ENCODE peak calls at places on chromosomes 12 and 14, in six cellular contexts. D is COR-L47, K is coronary artery, J is AG04450, W is upper lobe of right lung, E is NCI-H1092. H is an unnamed sample.

GRCh38 chr14:31902002-31902401 is 175.1 kb upstream of the ARHGAP5 start:
- DNase-seq in D (no peak), K (no peak), J (no peak), W (no peak), E (no peak), H (no peak)

GRCh38 chr14:105532735-105533141 is 6.4 kb downstream of the TMEM121 start:
- DNase-seq in D (no peak), K (no peak), J (no peak), W (peak; percentile 57), E (no peak), H (no peak)

GRCh38 chr14:104641753-104642539 is 37.4 kb upstream of the TMEM179 start:
- DNase-seq in D (no peak), K (no peak), J (no peak), W (no peak), E (no peak), H (no peak)

GRCh38 chr12:46265102-46265501 is 3.7 kb downstream of the SLC38A1 start:
- DNase-seq in D (no peak), K (no peak), J (no peak), W (no peak), E (no peak), H (no peak)

GRCh38 chr12:109752117-109753053 is 38.8 kb downstream of the FAM222A start:
- DNase-seq in D (no peak), K (no peak), J (no peak), W (peak; percentile 20), E (no peak), H (no peak)

GRCh38 chr14:77403798-77404197 is 19.5 kb downstream of the NOXRED1 start:
- DNase-seq in D (no peak), K (no peak), J (no peak), W (no peak), E (no peak), H (no peak)

GRCh38 chr14:73662439-73663056 is 17.8 kb downstream of the DNAL1 start:
- DNase-seq in D (no peak), K (no peak), J (peak; percentile 61), W (no peak), E (no peak), H (no peak)

GRCh38 chr12:52876371-52876770 is 27.6 kb upstream of the KRT78 start:
- DNase-seq in D (no peak), K (no peak), J (no peak), W (peak; percentile 90), E (no peak), H (no peak)

GRCh38 chr12:128969480-128970055 is 116.3 kb downstream of the GLT1D1 start:
- DNase-seq in D (peak; percentile 98), K (no peak), J (no peak), W (peak; percentile 69), E (peak; percentile 92), H (peak; percentile 35)

H was measured in stimulated activated CD8-positive, alpha-beta memory T cell treated with anti-CD3 and anti-CD28 coated beads, Interleukin-4, amount 100 ng/mL, for 48 hours.